ENCODE peak calls at places on chromosome 16, in nine cellular contexts. X is PC-3; O is HL-60; A is CD4-positive, alpha-beta memory T cell; Y is left ventricle myocardium inferior; W is A549; E is GM23338; Z is CD4-positive, CD25-positive, alpha-beta regulatory T cell; P is lung. M is an unnamed sample.

GRCh38 chr16:71499775-71500364 is 10.7 kb upstream of the ZNF19 start:
- DNase-seq in X (peak), O (peak), A (peak), Y (no peak), W (peak), E (peak), Z (peak), P (no peak), M (peak)

GRCh38 chr16:3992297-3993051 is 112.0 kb upstream of the CREBBP start:
- DNase-seq in X (no peak), O (no peak), A (no peak), Y (no peak), W (no peak), E (peak), Z (no peak), P (peak), M (no peak)

GRCh38 chr16:28184625-28185024 is 27.1 kb downstream of the XPO6 start:
- DNase-seq in X (no peak), O (no peak), A (no peak), Y (no peak), W (no peak), E (no peak), Z (no peak), P (no peak), M (no peak)

GRCh38 chr16:56946767-56947603 is 14.8 kb upstream of the CETP start:
- DNase-seq in X (no peak), O (no peak), A (no peak), Y (no peak), W (no peak), E (no peak), Z (no peak), P (no peak), M (no peak)

GRCh38 chr16:20084624-20085226 is 11.0 kb upstream of the GPR139 start:
- DNase-seq in X (peak), O (no peak), A (no peak), Y (no peak), W (peak), E (no peak), Z (no peak), P (no peak), M (no peak)

GRCh38 chr16:85379041-85380001 is 233.8 kb upstream of the GSE1 start:
- DNase-seq in X (no peak), O (no peak), A (no peak), Y (no peak), W (no peak), E (no peak), Z (no peak), P (no peak), M (no peak)

GRCh38 chr16:85768225-85768624 is 17.3 kb upstream of the C16orf74 start:
- DNase-seq in X (no peak), O (no peak), A (no peak), Y (no peak), W (no peak), E (peak), Z (no peak), P (no peak), M (no peak)

GRCh38 chr16:13076878-13077277 is 175.5 kb downstream of the SHISA9 start:
- DNase-seq in X (no peak), O (no peak), A (no peak), Y (no peak), W (no peak), E (no peak), Z (no peak), P (no peak), M (no peak)

GRCh38 chr16:87806608-87807546 is 41.1 kb upstream of the KLHDC4 start:
- DNase-seq in X (peak), O (peak), A (no peak), Y (peak), W (peak), E (no peak), Z (peak), P (peak), M (no peak)

GRCh38 chr16:86074651-86075487 is 175.9 kb downstream of the IRF8 start:
- DNase-seq in X (no peak), O (no peak), A (no peak), Y (no peak), W (no peak), E (peak), Z (no peak), P (no peak), M (no peak)

GRCh38 chr16:73288435-73288834 is 240.5 kb upstream of the ZFHX3 start:
- DNase-seq in X (no peak), O (no peak), A (no peak), Y (no peak), W (no peak), E (no peak), Z (no peak), P (no peak), M (no peak)

GRCh38 chr16:89272631-89273030 is 55.1 kb downstream of the ZNF778 start:
- DNase-seq in X (no peak), O (no peak), A (no peak), Y (no peak), W (no peak), E (no peak), Z (no peak), P (no peak), M (no peak)

GRCh38 chr16:65757064-65757463 is 609.4 kb upstream of the CDH5 start:
- DNase-seq in X (no peak), O (no peak), A (no peak), Y (no peak), W (no peak), E (no peak), Z (no peak), P (no peak), M (no peak)

GRCh38 chr16:48295493-48296281 is 48.3 kb upstream of the ABCC11 start:
- DNase-seq in X (peak), O (no peak), A (no peak), Y (no peak), W (no peak), E (no peak), Z (no peak), P (no peak), M (no peak)

GRCh38 chr16:7227193-7227825 is 105.3 kb upstream of the RBFOX1 start:
- DNase-seq in X (no peak), O (no peak), A (no peak), Y (no peak), W (no peak), E (peak), Z (no peak), P (peak), M (no peak)

GRCh38 chr16:24151482-24151939 is 104.6 kb upstream of the CACNG3 start:
- DNase-seq in X (no peak), O (no peak), A (peak), Y (no peak), W (no peak), E (peak), Z (peak), P (peak), M (no peak)

GRCh38 chr16:15961557-15962205 is 12.3 kb downstream of the ABCC1 start:
- DNase-seq in X (no peak), O (no peak), A (no peak), Y (no peak), W (no peak), E (no peak), Z (peak), P (no peak), M (no peak)
- H3K27ac ChIP-seq in X (no peak), O (no peak), A (peak), Y (peak), W (peak), E (no peak), Z (peak), P (peak), M (no peak)

GRCh38 chr16:81799138-81799504 is 20.0 kb downstream of the PLCG2 start:
- DNase-seq in X (no peak), O (no peak), A (no peak), Y (no peak), W (no peak), E (no peak), Z (no peak), P (no peak), M (no peak)
- H3K27ac ChIP-seq in X (no peak), O (peak), A (no peak), Y (no peak), W (no peak), E (no peak), Z (no peak), P (no peak), M (no peak)

GRCh38 chr16:51224317-51224716 is 73.2 kb upstream of the SALL1 start:
- DNase-seq in X (no peak), O (no peak), A (no peak), Y (no peak), W (no peak), E (no peak), Z (no peak), P (no peak), M (no peak)
- H3K27ac ChIP-seq in X (no peak), O (no peak), A (no peak), Y (no peak), W (no peak), E (no peak), Z (no peak), P (no peak), M (no peak)

DNA sequence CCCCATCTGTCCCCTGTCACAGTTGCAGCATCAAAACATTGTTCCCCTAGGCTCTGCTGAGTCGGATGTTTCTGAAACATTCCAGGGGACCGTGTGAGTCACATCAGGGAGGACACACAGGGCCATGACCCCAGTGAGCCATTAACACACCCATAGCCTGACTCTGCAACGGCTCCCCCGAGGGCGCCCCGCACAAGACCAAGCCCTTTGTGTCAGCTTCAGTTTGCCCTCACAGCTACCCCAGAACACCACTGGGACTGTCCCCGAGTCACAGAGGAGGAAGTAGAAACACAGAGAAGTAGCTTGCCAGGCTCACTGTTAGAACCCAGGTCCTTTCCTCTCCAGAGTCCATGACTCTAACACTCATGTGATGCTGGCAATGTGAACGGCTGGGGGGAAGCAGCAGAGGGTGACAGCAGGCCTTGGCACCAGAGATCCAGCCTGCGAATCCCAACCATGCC is 63.2 kb upstream of the HSBP1 start:
- DNase-seq in X (peak), O (peak), A (no peak), Y (peak), W (no peak), E (no peak), Z (no peak), P (peak), M (no peak)
- H3K27ac ChIP-seq in X (no peak), O (peak), A (no peak), Y (no peak), W (no peak), E (no peak), Z (no peak), P (no peak), M (no peak)

M was measured in iPS DF 6.9.